ENCODE peak calls at places on chromosomes 1 and 21, in five cellular contexts. J is lower lobe of right lung, X is mammary epithelial cell, M is uterus, I is heart right ventricle. U is an unnamed sample.

GRCh38 chr1:85278853-85279314 is 2.5 kb upstream of the BCL10 start:
- DNase-seq in J (no peak), I (no peak), X (peak; percentile 92), M (no peak), U (no peak)

GRCh38 chr1:170707959-170708666 is 44.2 kb downstream of the PRRX1 start:
- DNase-seq in M (no peak), J (no peak), X (peak; percentile 93), I (no peak), U (no peak)

GRCh38 chr21:30243691-30244090 is 27.8 kb upstream of the CLDN8 start:
- DNase-seq in X (no peak), M (no peak), I (no peak), J (no peak), U (no peak)

GRCh38 chr1:212562771-212563170 is 45.8 kb upstream of the ATF3 start:
- DNase-seq in M (no peak), J (no peak), X (no peak), I (no peak), U (no peak)

GRCh38 chr21:45319461-45320211 is 31.9 kb upstream of the POFUT2 start:
- DNase-seq in M (no peak), J (no peak), I (peak; percentile 68), X (no peak), U (no peak)

GRCh38 chr1:243731974-243732373 is 118.1 kb downstream of the AKT3 start:
- DNase-seq in M (no peak), X (no peak), J (no peak), I (no peak), U (no peak)

GRCh38 chr1:108561145-108561458 is 1.2 kb downstream of the EEIG2 start:
- DNase-seq in M (no peak), J (no peak), X (no peak), I (no peak), U (no peak)

GRCh38 chr21:31282095-31282709 is 61.9 kb downstream of the TIAM1 start:
- DNase-seq in X (peak; percentile 34), M (no peak), J (no peak), I (no peak), U (no peak)

GRCh38 chr1:219126267-219126862 is 47.3 kb upstream of the LYPLAL1 start:
- DNase-seq in J (no peak), M (no peak), X (no peak), I (no peak), U (no peak)

GRCh38 chr1:223558512-223558911 is 107.0 kb downstream of the CAPN8 start:
- DNase-seq in X (no peak), I (no peak), M (no peak), J (no peak), U (no peak)

GRCh38 chr1:223553957-223554356 is 111.5 kb downstream of the CAPN8 start:
- DNase-seq in I (no peak), M (no peak), X (no peak), J (no peak), U (no peak)

GRCh38 chr1:223557125-223557465 is 108.4 kb downstream of the CAPN8 start:
- DNase-seq in J (no peak), M (no peak), I (no peak), X (no peak), U (no peak)

GRCh38 chr1:223551610-223552009 is 113.9 kb downstream of the CAPN8 start:
- DNase-seq in J (no peak), X (no peak), I (no peak), M (no peak), U (no peak)

GRCh38 chr1:223556414-223557124 is 108.9 kb downstream of the CAPN8 start:
- DNase-seq in X (peak; percentile 50), I (peak; percentile 24), J (peak; percentile 74), M (no peak), U (no peak)
- TF ChIP-seq CTCF in X (peak; percentile 97), I (peak; percentile 20), J (peak; percentile 63), M (no peak), U (peak; percentile 81)

DNA sequence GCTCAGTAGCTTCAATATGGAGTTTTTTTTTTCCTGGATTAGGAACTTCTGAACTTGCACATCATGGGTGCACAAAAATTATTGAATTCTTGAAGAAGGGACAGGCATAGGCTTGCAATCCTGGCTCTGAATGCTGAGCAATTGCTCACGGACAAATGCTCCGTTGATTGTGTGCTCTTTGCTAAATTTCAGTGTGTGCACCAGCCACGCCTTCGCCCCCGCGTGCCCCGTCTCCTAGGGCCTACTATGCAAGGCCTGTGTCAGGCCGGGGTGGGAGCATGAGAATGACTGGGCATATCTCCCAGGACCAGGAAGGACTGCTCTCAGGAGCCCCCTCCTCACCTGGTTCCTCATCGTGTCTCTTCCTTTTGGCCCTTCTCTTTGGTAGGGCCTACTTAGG is 17.4 kb downstream of the IL6R start:
- DNase-seq in J (peak; percentile 42), X (peak; percentile 69), M (no peak), I (no peak), U (no peak)
- H3K4me1 ChIP-seq in J (peaks cover 90% of the 10 kb centered on the region), X (peaks cover 67% of the 10 kb centered on the region), M (peaks cover 30% of the 10 kb centered on the region), I (peaks cover 86% of the 10 kb centered on the region), U (peaks cover 79% of the 10 kb centered on the region)

GRCh38 chr1:217313096-217313495 is 317.8 kb downstream of the GPATCH2 start:
- DNase-seq in J (no peak), X (no peak), I (no peak), M (no peak), U (no peak)

GRCh38 chr1:217315346-217315745 is 315.5 kb downstream of the GPATCH2 start:
- DNase-seq in M (no peak), J (no peak), I (no peak), X (peak; percentile 50), U (no peak)

GRCh38 chr1:217311766-217312165 is 319.1 kb downstream of the GPATCH2 start:
- DNase-seq in M (no peak), I (no peak), X (no peak), J (no peak), U (no peak)
- TF ChIP-seq CTCF in M (no peak), I (peak; percentile 20), X (peak; percentile 6), J (no peak), U (no peak)

GRCh38 chr1:156659672-156659993 is 17.6 kb downstream of the NES start:
- DNase-seq in M (no peak), J (no peak), X (no peak), I (no peak), U (no peak)
- H3K4me1 ChIP-seq in M (peaks cover 13% of the 10 kb centered on the region), J (peaks cover 75% of the 10 kb centered on the region), X (peaks cover 41% of the 10 kb centered on the region), I (peaks cover 78% of the 10 kb centered on the region), U (peaks cover 45% of the 10 kb centered on the region)

DNA sequence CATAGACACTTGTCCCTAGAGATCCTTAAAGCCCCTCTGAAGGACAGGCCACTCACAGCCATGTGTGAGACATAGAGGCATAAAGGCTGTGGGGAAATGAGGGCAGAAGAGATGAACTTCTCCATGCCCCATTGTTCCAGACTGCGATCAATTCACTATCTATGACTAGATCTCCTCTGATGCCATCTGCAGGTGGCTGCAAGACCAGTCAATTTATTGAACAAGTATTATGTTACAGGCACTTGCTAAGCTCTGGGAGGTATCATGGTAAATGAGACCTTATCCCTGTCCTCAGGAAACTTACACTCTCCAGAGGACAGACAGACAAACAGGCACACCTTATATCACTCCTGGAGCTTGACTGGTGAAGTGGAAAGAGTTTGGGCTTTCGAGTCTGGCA is 22.9 kb downstream of the UBIAD1 start:
- DNase-seq in M (no peak), X (no peak), I (no peak), J (no peak), U (no peak)
- TF ChIP-seq CTCF in M (no peak), X (no peak), I (no peak), J (no peak), U (no peak)

GRCh38 chr21:26405735-26406361 is 167.2 kb downstream of the CYYR1 start:
- DNase-seq in X (peak; percentile 91), M (no peak), J (no peak), I (no peak), U (no peak)

GRCh38 chr21:26404288-26404687 is 168.8 kb downstream of the CYYR1 start:
- DNase-seq in M (no peak), J (no peak), X (no peak), I (no peak), U (no peak)

GRCh38 chr21:26405071-26405470 is 168.0 kb downstream of the CYYR1 start:
- DNase-seq in J (no peak), M (no peak), X (peak; percentile 30), I (no peak), U (no peak)

GRCh38 chr21:26412831-26413329 is 160.2 kb downstream of the CYYR1 start:
- DNase-seq in J (no peak), X (no peak), M (no peak), I (no peak), U (no peak)

DNA sequence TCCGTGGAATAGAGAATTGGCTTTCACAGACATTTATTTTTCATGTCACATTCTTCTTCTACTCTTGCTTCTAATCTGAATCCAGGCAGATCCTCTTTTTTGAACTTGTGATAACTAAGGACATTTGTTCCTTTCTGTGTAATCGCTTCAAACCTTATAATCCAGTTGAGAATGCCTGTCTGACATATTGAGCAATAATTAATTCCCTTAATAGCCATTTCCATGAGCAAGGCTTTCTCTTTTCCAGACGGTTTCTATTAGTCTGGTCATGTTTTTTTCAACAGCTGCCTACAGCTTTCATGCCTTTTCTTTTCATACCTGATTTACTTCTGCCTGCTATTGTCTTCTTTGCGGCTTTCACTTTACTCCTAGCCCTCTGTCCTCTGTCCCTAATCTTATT is 163.4 kb downstream of the CYYR1 start:
- DNase-seq in I (no peak), X (no peak), J (no peak), M (no peak), U (no peak)
- H3K4me1 ChIP-seq in I (peaks cover 13% of the 10 kb centered on the region), X (peaks cover 15% of the 10 kb centered on the region), J (no peaks in the 10 kb centered on the region), M (no peaks in the 10 kb centered on the region), U (peaks cover 8% of the 10 kb centered on the region)

GRCh38 chr1:36223996-36224536 is at the start of gene THRAP3:
- DNase-seq in X (peak; percentile 100), I (peak; percentile 99), M (peak; percentile 99), J (peak; percentile 100), U (peak; percentile 97)

GRCh38 chr1:36223373-36223995 is 759 bp upstream of the THRAP3 start:
- DNase-seq in I (no peak), M (no peak), J (no peak), X (peak; percentile 64), U (no peak)

GRCh38 chr1:36222481-36223372 is 1.5 kb upstream of the THRAP3 start:
- DNase-seq in M (no peak), J (no peak), X (no peak), I (no peak), U (no peak)

GRCh38 chr1:36225298-36225899 is 1.2 kb downstream of the THRAP3 start:
- DNase-seq in I (no peak), J (no peak), M (no peak), X (no peak), U (no peak)

GRCh38 chr1:36224537-36225297 is 474 bp downstream of the THRAP3 start:
- DNase-seq in J (peak; percentile 88), M (no peak), X (peak; percentile 87), I (peak; percentile 79), U (no peak)
- TF ChIP-seq CTCF in J (peak; percentile 35), M (no peak), X (peak; percentile 43), I (peak; percentile 53), U (peak; percentile 39)

GRCh38 chr1:32626176-32626575 is 24.2 kb downstream of the ZBTB8OS start:
- DNase-seq in J (no peak), I (no peak), M (no peak), X (no peak), U (no peak)
- H3K4me1 ChIP-seq in J (no peaks in the 10 kb centered on the region), I (no peaks in the 10 kb centered on the region), M (no peaks in the 10 kb centered on the region), X (no peaks in the 10 kb centered on the region), U (no peaks in the 10 kb centered on the region)

DNA sequence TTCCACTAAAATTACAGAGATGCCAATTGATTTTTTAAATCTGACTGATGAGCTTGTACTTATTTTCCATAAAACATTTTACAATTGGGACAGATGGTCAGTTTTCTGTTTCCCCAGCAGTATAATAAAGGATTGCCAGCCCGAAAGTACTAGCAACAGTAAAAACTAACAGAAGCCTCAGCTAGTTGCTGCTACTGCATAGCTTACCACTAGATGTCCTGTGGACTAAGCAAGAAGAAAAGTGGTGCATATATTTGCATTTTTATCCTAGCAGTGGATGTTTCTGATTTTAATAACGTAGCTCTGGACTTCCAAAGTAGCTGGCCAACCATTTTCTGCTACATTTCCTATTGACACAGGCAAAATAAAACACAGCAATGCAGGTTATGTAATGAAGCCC is 241.5 kb downstream of the BARHL2 start:
- DNase-seq in X (no peak), J (no peak), M (no peak), I (no peak), U (no peak)
- TF ChIP-seq CTCF in X (peak; percentile 7), J (no peak), M (no peak), I (no peak), U (no peak)